ENCODE peak calls at places on chromosomes 2 and 18, in ten cellular contexts. One of them, this sample, is unnamed.

GRCh38 chr2:215933141-215933540 is 80.2 kb downstream of the MREG start:
- DNase-seq in GM23338: no peak
- DNase-seq in GM12892: no peak
- DNase-seq in HepG2: no peak
- DNase-seq in breast epithelium: no peak
- DNase-seq in H1: no peak
- DNase-seq in upper lobe of left lung: no peak
- DNase-seq in K562: no peak
- DNase-seq in stomach: no peak
- DNase-seq in HCT116: no peak
- DNase-seq in this sample: no peak

GRCh38 chr2:180983468-180984388 is 3.3 kb downstream of the UBE2E3 start:
- DNase-seq in HepG2: peak
- DNase-seq in stomach: no peak
- DNase-seq in breast epithelium: no peak
- DNase-seq in K562: peak
- DNase-seq in GM12892: no peak
- DNase-seq in GM23338: peak
- DNase-seq in H1: no peak
- DNase-seq in HCT116: peak
- DNase-seq in upper lobe of left lung: peak
- DNase-seq in this sample: no peak

GRCh38 chr18:36899289-36899688 is 70.4 kb downstream of the KIAA1328 start:
- DNase-seq in upper lobe of left lung: no peak
- DNase-seq in GM23338: peak
- DNase-seq in HCT116: peak
- DNase-seq in K562: peak
- DNase-seq in HepG2: peak
- DNase-seq in breast epithelium: no peak
- DNase-seq in stomach: no peak
- DNase-seq in H1: no peak
- DNase-seq in GM12892: no peak
- DNase-seq in this sample: no peak

GRCh38 chr2:11808016-11808400 is 61.6 kb downstream of the LPIN1 start:
- DNase-seq in HepG2: no peak
- DNase-seq in upper lobe of left lung: no peak
- DNase-seq in breast epithelium: no peak
- DNase-seq in HCT116: no peak
- DNase-seq in K562: no peak
- DNase-seq in GM23338: no peak
- DNase-seq in stomach: no peak
- DNase-seq in H1: no peak
- DNase-seq in GM12892: no peak
- DNase-seq in this sample: no peak

GRCh38 chr18:457533-457932 is 43.0 kb downstream of the COLEC12 start:
- DNase-seq in stomach: no peak
- DNase-seq in upper lobe of left lung: peak
- DNase-seq in K562: no peak
- DNase-seq in breast epithelium: no peak
- DNase-seq in GM23338: no peak
- DNase-seq in HepG2: no peak
- DNase-seq in GM12892: no peak
- DNase-seq in H1: no peak
- DNase-seq in HCT116: no peak
- DNase-seq in this sample: no peak

GRCh38 chr18:77119851-77120491 is 12.6 kb downstream of the MBP start:
- DNase-seq in H1: no peak
- DNase-seq in upper lobe of left lung: peak
- DNase-seq in GM12892: no peak
- DNase-seq in stomach: no peak
- DNase-seq in HCT116: no peak
- DNase-seq in K562: no peak
- DNase-seq in GM23338: no peak
- DNase-seq in HepG2: no peak
- DNase-seq in breast epithelium: no peak
- DNase-seq in this sample: no peak

GRCh38 chr2:74421248-74421870 is at the start of the genes C2orf81 and WDR54:
- DNase-seq in HepG2: peak
- DNase-seq in breast epithelium: peak
- DNase-seq in GM23338: peak
- DNase-seq in upper lobe of left lung: peak
- DNase-seq in H1: peak
- DNase-seq in GM12892: peak
- DNase-seq in stomach: peak
- DNase-seq in HCT116: peak
- DNase-seq in K562: peak
- DNase-seq in this sample: peak

GRCh38 chr2:110157153-110157793 is 41.7 kb upstream of the MALL start:
- DNase-seq in breast epithelium: no peak
- DNase-seq in K562: peak
- DNase-seq in GM12892: no peak
- DNase-seq in HepG2: peak
- DNase-seq in H1: no peak
- DNase-seq in upper lobe of left lung: no peak
- DNase-seq in GM23338: peak
- DNase-seq in stomach: no peak
- DNase-seq in HCT116: peak
- DNase-seq in this sample: no peak

GRCh38 chr2:159710601-159711180 is 1.6 kb upstream of the MARCHF7 start:
- DNase-seq in stomach: no peak
- DNase-seq in breast epithelium: no peak
- DNase-seq in GM12892: no peak
- DNase-seq in GM23338: no peak
- DNase-seq in upper lobe of left lung: no peak
- DNase-seq in K562: no peak
- DNase-seq in HepG2: no peak
- DNase-seq in HCT116: no peak
- DNase-seq in H1: no peak
- DNase-seq in this sample: no peak

GRCh38 chr2:220246356-220246755 is 618.9 kb downstream of the SLC4A3 start:
- DNase-seq in H1: no peak
- DNase-seq in stomach: no peak
- DNase-seq in breast epithelium: no peak
- DNase-seq in GM23338: no peak
- DNase-seq in HCT116: no peak
- DNase-seq in GM12892: no peak
- DNase-seq in K562: no peak
- DNase-seq in HepG2: no peak
- DNase-seq in upper lobe of left lung: no peak
- DNase-seq in this sample: no peak

GRCh38 chr18:21820035-21820810 is 79.6 kb downstream of the MIB1 start:
- DNase-seq in stomach: no peak
- DNase-seq in H1: no peak
- DNase-seq in HCT116: peak
- DNase-seq in K562: peak
- DNase-seq in GM23338: peak
- DNase-seq in upper lobe of left lung: no peak
- DNase-seq in GM12892: no peak
- DNase-seq in HepG2: peak
- DNase-seq in breast epithelium: no peak
- DNase-seq in this sample: no peak

GRCh38 chr18:13051159-13051558 is 60.0 kb downstream of the CEP192 start:
- DNase-seq in GM12892: no peak
- DNase-seq in HCT116: no peak
- DNase-seq in stomach: no peak
- DNase-seq in GM23338: no peak
- DNase-seq in H1: no peak
- DNase-seq in breast epithelium: no peak
- DNase-seq in HepG2: no peak
- DNase-seq in K562: no peak
- DNase-seq in upper lobe of left lung: no peak
- DNase-seq in this sample: no peak

GRCh38 chr18:60746491-60746890 is 373.9 kb upstream of the MC4R start:
- DNase-seq in GM12892: no peak
- DNase-seq in H1: no peak
- DNase-seq in upper lobe of left lung: no peak
- DNase-seq in HepG2: no peak
- DNase-seq in GM23338: no peak
- DNase-seq in HCT116: no peak
- DNase-seq in K562: no peak
- DNase-seq in breast epithelium: no peak
- DNase-seq in stomach: no peak
- DNase-seq in this sample: no peak

GRCh38 chr2:177939211-177939610 is 133.4 kb downstream of the PDE11A start:
- DNase-seq in K562: no peak
- DNase-seq in breast epithelium: no peak
- DNase-seq in HCT116: no peak
- DNase-seq in GM23338: no peak
- DNase-seq in H1: no peak
- DNase-seq in upper lobe of left lung: no peak
- DNase-seq in stomach: no peak
- DNase-seq in GM12892: no peak
- DNase-seq in HepG2: no peak
- DNase-seq in this sample: no peak

GRCh38 chr2:224584111-224584764 is 925 bp downstream of the CUL3 start:
- DNase-seq in HCT116: no peak
- DNase-seq in HepG2: peak
- DNase-seq in breast epithelium: peak
- DNase-seq in H1: no peak
- DNase-seq in GM23338: peak
- DNase-seq in upper lobe of left lung: peak
- DNase-seq in GM12892: peak
- DNase-seq in stomach: peak
- DNase-seq in K562: no peak
- DNase-seq in this sample: peak

GRCh38 chr2:150232321-150232720 is 255.1 kb downstream of the RND3 start:
- DNase-seq in HepG2: no peak
- DNase-seq in K562: no peak
- DNase-seq in GM12892: no peak
- DNase-seq in upper lobe of left lung: no peak
- DNase-seq in breast epithelium: no peak
- DNase-seq in stomach: no peak
- DNase-seq in GM23338: no peak
- DNase-seq in HCT116: no peak
- DNase-seq in H1: no peak
- DNase-seq in this sample: no peak

GRCh38 chr2:234324151-234324550 is 172.7 kb downstream of the ARL4C start:
- DNase-seq in GM12892: no peak
- DNase-seq in H1: no peak
- DNase-seq in breast epithelium: peak
- DNase-seq in K562: no peak
- DNase-seq in stomach: no peak
- DNase-seq in HCT116: no peak
- DNase-seq in GM23338: no peak
- DNase-seq in upper lobe of left lung: no peak
- DNase-seq in HepG2: no peak
- DNase-seq in this sample: no peak

GRCh38 chr2:118124293-118124891 is 36.1 kb downstream of the INSIG2 start:
- DNase-seq in H1: no peak
- DNase-seq in breast epithelium: no peak
- DNase-seq in stomach: no peak
- DNase-seq in GM12892: no peak
- DNase-seq in K562: no peak
- DNase-seq in HepG2: no peak
- DNase-seq in upper lobe of left lung: no peak
- DNase-seq in HCT116: no peak
- DNase-seq in GM23338: no peak
- DNase-seq in this sample: no peak
- TF ChIP-seq POLR2AphosphoS5 in H1: no peak
- TF ChIP-seq POLR2AphosphoS5 in breast epithelium: no peak
- TF ChIP-seq POLR2AphosphoS5 in stomach: no peak
- TF ChIP-seq POLR2AphosphoS5 in GM12892: no peak
- TF ChIP-seq POLR2AphosphoS5 in K562: no peak
- TF ChIP-seq POLR2AphosphoS5 in HepG2: peak
- TF ChIP-seq POLR2AphosphoS5 in upper lobe of left lung: no peak
- TF ChIP-seq POLR2AphosphoS5 in HCT116: no peak
- TF ChIP-seq POLR2AphosphoS5 in GM23338: no peak
- TF ChIP-seq POLR2AphosphoS5 in this sample: no peak

GRCh38 chr2:217393585-217394032 is 533.7 kb upstream of the TNP1 start:
- DNase-seq in GM23338: no peak
- DNase-seq in upper lobe of left lung: no peak
- DNase-seq in HCT116: no peak
- DNase-seq in H1: no peak
- DNase-seq in GM12892: no peak
- DNase-seq in breast epithelium: peak
- DNase-seq in K562: no peak
- DNase-seq in stomach: peak
- DNase-seq in HepG2: no peak
- DNase-seq in this sample: no peak
- TF ChIP-seq POLR2AphosphoS5 in GM23338: no peak
- TF ChIP-seq POLR2AphosphoS5 in upper lobe of left lung: no peak
- TF ChIP-seq POLR2AphosphoS5 in HCT116: no peak
- TF ChIP-seq POLR2AphosphoS5 in H1: no peak
- TF ChIP-seq POLR2AphosphoS5 in GM12892: no peak
- TF ChIP-seq POLR2AphosphoS5 in breast epithelium: peak
- TF ChIP-seq POLR2AphosphoS5 in K562: no peak
- TF ChIP-seq POLR2AphosphoS5 in stomach: no peak
- TF ChIP-seq POLR2AphosphoS5 in HepG2: no peak
- TF ChIP-seq POLR2AphosphoS5 in this sample: no peak

GRCh38 chr2:241844066-241844728 is 14.5 kb downstream of the PDCD1 start:
- DNase-seq in HepG2: no peak
- DNase-seq in H1: no peak
- DNase-seq in GM12892: peak
- DNase-seq in stomach: peak
- DNase-seq in GM23338: peak
- DNase-seq in breast epithelium: no peak
- DNase-seq in HCT116: peak
- DNase-seq in upper lobe of left lung: peak
- DNase-seq in K562: peak
- DNase-seq in this sample: peak
- TF ChIP-seq POLR2AphosphoS5 in HepG2: no peak
- TF ChIP-seq POLR2AphosphoS5 in H1: no peak
- TF ChIP-seq POLR2AphosphoS5 in GM12892: no peak
- TF ChIP-seq POLR2AphosphoS5 in stomach: peak
- TF ChIP-seq POLR2AphosphoS5 in GM23338: no peak
- TF ChIP-seq POLR2AphosphoS5 in breast epithelium: peak
- TF ChIP-seq POLR2AphosphoS5 in HCT116: peak
- TF ChIP-seq POLR2AphosphoS5 in upper lobe of left lung: no peak
- TF ChIP-seq POLR2AphosphoS5 in K562: no peak
- TF ChIP-seq POLR2AphosphoS5 in this sample: peak

GRCh38 chr2:71505770-71506140 is 52.4 kb downstream of the DYSF start:
- DNase-seq in upper lobe of left lung: no peak
- DNase-seq in K562: no peak
- DNase-seq in GM23338: no peak
- DNase-seq in HepG2: no peak
- DNase-seq in breast epithelium: no peak
- DNase-seq in stomach: no peak
- DNase-seq in HCT116: no peak
- DNase-seq in H1: no peak
- DNase-seq in GM12892: no peak
- DNase-seq in this sample: peak
- TF ChIP-seq POLR2AphosphoS5 in upper lobe of left lung: no peak
- TF ChIP-seq POLR2AphosphoS5 in K562: no peak
- TF ChIP-seq POLR2AphosphoS5 in GM23338: no peak
- TF ChIP-seq POLR2AphosphoS5 in HepG2: no peak
- TF ChIP-seq POLR2AphosphoS5 in breast epithelium: no peak
- TF ChIP-seq POLR2AphosphoS5 in stomach: no peak
- TF ChIP-seq POLR2AphosphoS5 in HCT116: no peak
- TF ChIP-seq POLR2AphosphoS5 in H1: no peak
- TF ChIP-seq POLR2AphosphoS5 in GM12892: no peak
- TF ChIP-seq POLR2AphosphoS5 in this sample: no peak